ENCODE peak calls at places on chromosomes 5 and 9, in four cellular contexts. F, L, H and P are unnamed samples.

GRCh38 chr5:136020383-136021015 is 8.3 kb upstream of the TGFBI start:
- DNase-seq in H (peak; percentile 99), L (no peak), F (no peak), P (peak; percentile 79)

GRCh38 chr9:26975728-26976707 is 19.8 kb downstream of the IFT74 start:
- DNase-seq in L (no peak), F (peak; percentile 48), H (peak; percentile 35), P (peak; percentile 24)

GRCh38 chr5:143456952-143457547 is 53.6 kb upstream of the NR3C1 start:
- DNase-seq in F (no peak), L (no peak), H (peak; percentile 24), P (no peak)

GRCh38 chr5:147628054-147628895 is 118.4 kb upstream of the DPYSL3 start:
- DNase-seq in F (peak; percentile 72), L (no peak), H (peak; percentile 74), P (peak; percentile 81)

GRCh38 chr9:114266969-114267368 is 55.9 kb upstream of the ORM1 start:
- DNase-seq in L (no peak), H (peak; percentile 67), F (no peak), P (no peak)

GRCh38 chr5:145479862-145480261 is 355.3 kb downstream of the PRELID2 start:
- DNase-seq in L (no peak), H (no peak), F (no peak), P (no peak)

GRCh38 chr9:108904161-108904560 is 29.8 kb downstream of the ELP1 start:
- DNase-seq in F (no peak), H (no peak), L (no peak), P (no peak)

GRCh38 chr5:159956074-159956473 is 39.8 kb downstream of the ADRA1B start:
- DNase-seq in L (no peak), F (no peak), H (no peak), P (no peak)

GRCh38 chr9:106286249-106286648 is 576.7 kb upstream of the ZNF462 start:
- DNase-seq in F (no peak), L (no peak), H (peak; percentile 55), P (peak; percentile 2)

DNA sequence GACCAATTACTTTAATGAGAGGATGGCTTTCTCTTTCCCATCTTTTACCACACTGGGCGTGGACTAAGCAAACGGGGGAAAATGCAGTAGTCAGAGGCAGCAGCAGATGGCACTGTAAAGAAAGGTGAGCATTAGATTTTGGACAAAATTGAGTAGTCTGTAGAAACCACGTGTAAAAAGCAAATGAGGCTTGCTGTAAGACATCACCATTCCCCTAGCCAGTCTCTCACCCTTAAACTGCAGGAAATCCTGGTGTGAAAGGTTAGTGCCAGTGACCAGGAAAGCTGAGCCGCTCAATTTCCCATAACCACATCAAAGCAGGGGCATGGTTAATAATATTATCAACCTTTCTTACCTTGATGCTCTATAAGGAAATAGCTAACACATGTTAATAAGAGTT is 31.8 kb downstream of the SPATA31C2 start:
- DNase-seq in H (peak; percentile 27), F (peak; percentile 52), L (no peak), P (peak; percentile 31)
- TF ChIP-seq CTCF in H (peak; percentile 63), F (peak; percentile 43), L (peak; percentile 39), P (no peak)

GRCh38 chr5:93741136-93741811 is at the start of gene POU5F2:
- DNase-seq in H (no peak), F (no peak), L (no peak), P (no peak)
- TF ChIP-seq CTCF in H (no peak), F (no peak), L (no peak), P (no peak)

GRCh38 chr5:149229298-149229937 is 42.2 kb upstream of the AFAP1L1 start:
- DNase-seq in L (no peak), F (no peak), H (no peak), P (no peak)

GRCh38 chr5:149224282-149224681 is 47.4 kb upstream of the AFAP1L1 start:
- DNase-seq in F (no peak), L (no peak), H (no peak), P (no peak)

GRCh38 chr5:149223081-149223848 is 48.4 kb upstream of the AFAP1L1 start:
- DNase-seq in H (no peak), L (no peak), F (no peak), P (no peak)

GRCh38 chr5:149227168-149227826 is 44.4 kb upstream of the AFAP1L1 start:
- DNase-seq in H (peak; percentile 45), F (no peak), L (no peak), P (peak; percentile 50)

GRCh38 chr5:149228610-149229297 is 42.9 kb upstream of the AFAP1L1 start:
- DNase-seq in F (peak; percentile 13), L (no peak), H (peak; percentile 88), P (peak; percentile 54)
- TF ChIP-seq CTCF in F (peak; percentile 14), L (peak; percentile 71), H (peak; percentile 78), P (peak; percentile 55)

DNA sequence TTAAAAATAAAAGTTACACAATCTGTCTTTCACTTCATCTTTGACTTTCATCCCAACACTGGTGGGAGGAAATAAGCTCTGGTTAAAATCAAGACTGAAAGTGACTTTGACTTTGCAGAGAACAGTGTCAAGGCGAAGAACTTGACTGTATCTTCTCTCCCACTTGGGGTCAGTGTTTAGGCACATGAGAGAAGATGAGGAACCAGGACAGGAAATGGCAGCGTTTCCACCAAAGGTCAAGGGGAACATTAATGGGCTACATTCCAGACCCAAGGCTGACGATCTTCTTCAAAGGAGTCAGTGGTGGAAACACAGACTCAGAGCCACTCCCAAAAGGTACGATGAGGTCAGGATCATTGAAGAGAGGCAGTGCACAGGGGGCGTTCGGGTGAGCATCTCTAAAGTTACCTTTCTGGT is 409.5 kb downstream of the ARHGEF28 start:
- DNase-seq in F (no peak), L (no peak), H (peak; percentile 77), P (peak; percentile 49)
- TF ChIP-seq CTCF in F (no peak), L (peak; percentile 26), H (peak; percentile 58), P (peak; percentile 40)

DNA sequence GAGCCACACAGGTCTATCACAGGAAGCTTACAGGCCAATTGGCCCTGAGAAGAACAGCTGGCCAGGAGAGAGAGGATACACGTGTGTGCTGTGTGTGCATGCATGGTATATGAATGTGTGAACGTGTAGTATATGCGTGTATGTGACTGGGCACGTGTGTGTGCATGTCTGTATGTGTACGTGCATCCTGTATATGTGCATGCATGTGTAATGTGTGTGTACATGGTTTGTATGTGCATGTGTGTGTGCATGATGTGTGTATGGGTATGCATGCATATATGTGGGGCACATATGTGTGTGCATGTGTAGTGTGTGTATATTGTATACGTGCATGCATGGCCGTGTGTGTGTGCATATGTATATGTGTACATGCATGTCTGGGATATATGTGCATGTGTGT is 57.0 kb upstream of the FCN2 start:
- DNase-seq in F (no peak), L (no peak), H (no peak), P (no peak)
- TF ChIP-seq CTCF in F (no peak), L (no peak), H (no peak), P (no peak)

GRCh38 chr5:60007724-60008123 is 114.2 kb upstream of the PDE4D start:
- DNase-seq in H (no peak), L (no peak), F (no peak), P (no peak)

GRCh38 chr5:60014331-60014730 is 120.8 kb upstream of the PDE4D start:
- DNase-seq in F (no peak), L (no peak), H (no peak), P (no peak)

GRCh38 chr5:60010328-60010727 is 116.8 kb upstream of the PDE4D start:
- DNase-seq in L (no peak), H (no peak), F (no peak), P (no peak)
- TF ChIP-seq CTCF in L (no peak), H (peak; percentile 5), F (no peak), P (no peak)

GRCh38 chr5:14025566-14026276 is 81.2 kb upstream of the DNAH5 start:
- DNase-seq in H (no peak), F (no peak), L (no peak), P (peak; percentile 45)

GRCh38 chr5:14032944-14033343 is 88.5 kb upstream of the DNAH5 start:
- DNase-seq in L (no peak), H (peak; percentile 64), F (no peak), P (peak; percentile 38)

GRCh38 chr5:14028188-14028587 is 83.7 kb upstream of the DNAH5 start:
- DNase-seq in H (no peak), F (no peak), L (no peak), P (no peak)

GRCh38 chr5:14034991-14035390 is 90.5 kb upstream of the DNAH5 start:
- DNase-seq in L (no peak), F (no peak), H (peak; percentile 15), P (no peak)

DNA sequence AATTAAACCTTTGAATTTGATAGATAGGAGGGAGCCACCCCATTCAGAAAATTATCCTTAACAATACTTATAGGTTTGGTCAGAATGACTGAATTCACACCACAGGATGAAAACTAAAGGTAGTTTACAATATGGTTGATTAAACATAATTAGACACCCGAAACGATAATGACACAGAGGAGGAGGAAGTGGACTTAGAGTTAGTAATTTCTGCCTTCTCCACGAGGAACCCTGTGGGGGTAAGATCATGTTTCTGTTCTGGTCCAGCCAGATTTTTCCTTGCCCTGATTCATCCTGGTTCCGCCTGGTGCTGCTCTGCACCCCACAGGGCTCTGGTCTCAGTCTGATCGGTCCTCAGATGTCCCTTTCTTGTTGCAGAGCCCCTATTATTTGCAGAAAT is 84.7 kb upstream of the DNAH5 start:
- DNase-seq in F (no peak), H (no peak), L (no peak), P (no peak)
- TF ChIP-seq CTCF in F (no peak), H (no peak), L (no peak), P (no peak)